ENCODE peak calls at places on chromosomes 12 and 14, in four cellular contexts. One of them, this sample, is unnamed.

GRCh38 chr12:51460519-51460918 is 35.9 kb downstream of the SLC4A8 start:
- DNase-seq in AG04449: no peak
- DNase-seq in HCT116: no peak
- DNase-seq in type B pancreatic cell: no peak
- DNase-seq in this sample: no peak

GRCh38 chr14:42909659-42910058 is 1303.0 kb downstream of the LRFN5 start:
- DNase-seq in AG04449: no peak
- DNase-seq in HCT116: no peak
- DNase-seq in type B pancreatic cell: no peak
- DNase-seq in this sample: no peak

GRCh38 chr12:60211244-60211643 is 615.4 kb downstream of the SLC16A7 start:
- DNase-seq in AG04449: no peak
- DNase-seq in HCT116: no peak
- DNase-seq in type B pancreatic cell: no peak
- DNase-seq in this sample: no peak

GRCh38 chr14:52363969-52364368 is 49.9 kb downstream of the PTGER2 start:
- DNase-seq in AG04449: no peak
- DNase-seq in HCT116: no peak
- DNase-seq in type B pancreatic cell: no peak
- DNase-seq in this sample: no peak

GRCh38 chr14:70721542-70721941 is 79.8 kb downstream of the TTC9 start:
- DNase-seq in AG04449: no peak
- DNase-seq in HCT116: no peak
- DNase-seq in type B pancreatic cell: no peak
- DNase-seq in this sample: no peak

GRCh38 chr14:68269136-68269535 is 449.6 kb downstream of the RAD51B start:
- DNase-seq in AG04449: no peak
- DNase-seq in HCT116: no peak
- DNase-seq in type B pancreatic cell: no peak
- DNase-seq in this sample: no peak

GRCh38 chr14:104375551-104376201 is 203.9 kb upstream of the C14orf180 start:
- DNase-seq in AG04449: no peak
- DNase-seq in HCT116: no peak
- DNase-seq in type B pancreatic cell: no peak
- DNase-seq in this sample: no peak

GRCh38 chr14:76917158-76917596 is 91.0 kb downstream of the LRRC74A start:
- DNase-seq in AG04449: no peak
- DNase-seq in HCT116: peak
- DNase-seq in type B pancreatic cell: no peak
- DNase-seq in this sample: no peak

GRCh38 chr12:28427046-28427445 is 236.8 kb downstream of the CCDC91 start:
- DNase-seq in AG04449: no peak
- DNase-seq in HCT116: no peak
- DNase-seq in type B pancreatic cell: no peak
- DNase-seq in this sample: no peak

GRCh38 chr14:74620497-74620921 is 8.5 kb upstream of the LTBP2 start:
- DNase-seq in AG04449: peak
- DNase-seq in HCT116: peak
- DNase-seq in type B pancreatic cell: no peak
- DNase-seq in this sample: no peak

GRCh38 chr14:33839193-33840076 is 111.4 kb downstream of the EGLN3 start:
- DNase-seq in AG04449: no peak
- DNase-seq in HCT116: peak
- DNase-seq in type B pancreatic cell: no peak
- DNase-seq in this sample: no peak

GRCh38 chr14:103897075-103897947 is 30.9 kb upstream of the TDRD9 start:
- DNase-seq in AG04449: no peak
- DNase-seq in HCT116: no peak
- DNase-seq in type B pancreatic cell: no peak
- DNase-seq in this sample: no peak

GRCh38 chr12:98745578-98746391 is 100.7 kb downstream of the APAF1 start:
- DNase-seq in AG04449: no peak
- DNase-seq in HCT116: no peak
- DNase-seq in type B pancreatic cell: no peak
- DNase-seq in this sample: no peak

GRCh38 chr14:74579447-74580274 is 32.4 kb downstream of the LTBP2 start:
- DNase-seq in AG04449: peak
- DNase-seq in HCT116: peak
- DNase-seq in type B pancreatic cell: no peak
- DNase-seq in this sample: no peak

GRCh38 chr14:32004300-32004699 is 72.8 kb upstream of the ARHGAP5 start:
- DNase-seq in AG04449: no peak
- DNase-seq in HCT116: peak
- DNase-seq in type B pancreatic cell: no peak
- DNase-seq in this sample: no peak

GRCh38 chr12:19616781-19617180 is 177.5 kb downstream of the AEBP2 start:
- DNase-seq in AG04449: no peak
- DNase-seq in HCT116: no peak
- DNase-seq in type B pancreatic cell: no peak
- DNase-seq in this sample: no peak

GRCh38 chr12:88381456-88381855 is 198.8 kb downstream of the KITLG start:
- DNase-seq in AG04449: no peak
- DNase-seq in HCT116: no peak
- DNase-seq in type B pancreatic cell: no peak
- DNase-seq in this sample: no peak

GRCh38 chr12:108495054-108495453 is 20.0 kb upstream of the FICD start:
- DNase-seq in AG04449: no peak
- DNase-seq in HCT116: peak
- DNase-seq in type B pancreatic cell: no peak
- DNase-seq in this sample: no peak

GRCh38 chr12:121144416-121144914 is 11.8 kb downstream of the P2RX7 start:
- DNase-seq in AG04449: no peak
- DNase-seq in HCT116: no peak
- DNase-seq in type B pancreatic cell: no peak
- DNase-seq in this sample: no peak

GRCh38 chr12:71321531-71321930 is 118.1 kb upstream of the LGR5 start:
- DNase-seq in AG04449: no peak
- DNase-seq in HCT116: no peak
- DNase-seq in type B pancreatic cell: no peak
- DNase-seq in this sample: no peak

GRCh38 chr14:38199076-38199475 is 8.6 kb upstream of the SSTR1 start:
- DNase-seq in AG04449: no peak
- DNase-seq in HCT116: no peak
- DNase-seq in type B pancreatic cell: no peak
- DNase-seq in this sample: no peak

GRCh38 chr12:121964813-121965643 is 46.6 kb downstream of the CFAP251 start:
- DNase-seq in AG04449: peak
- DNase-seq in HCT116: no peak
- DNase-seq in type B pancreatic cell: no peak
- DNase-seq in this sample: no peak

GRCh38 chr12:41466762-41467270 is 278.7 kb downstream of the PDZRN4 start:
- DNase-seq in AG04449: no peak
- DNase-seq in HCT116: no peak
- DNase-seq in type B pancreatic cell: no peak
- DNase-seq in this sample: no peak

GRCh38 chr12:116141110-116141832 is 136.2 kb downstream of the MED13L start:
- DNase-seq in AG04449: no peak
- DNase-seq in HCT116: no peak
- DNase-seq in type B pancreatic cell: no peak
- DNase-seq in this sample: no peak
- TF ChIP-seq CTCF in AG04449: no peak
- TF ChIP-seq CTCF in HCT116: peak
- TF ChIP-seq CTCF in type B pancreatic cell: no peak
- TF ChIP-seq CTCF in this sample: no peak

GRCh38 chr12:130838951-130839769 is at the start of gene STX2:
- DNase-seq in AG04449: no peak
- DNase-seq in HCT116: peak
- DNase-seq in type B pancreatic cell: peak
- DNase-seq in this sample: peak
- TF ChIP-seq CTCF in AG04449: peak
- TF ChIP-seq CTCF in HCT116: peak
- TF ChIP-seq CTCF in type B pancreatic cell: peak
- TF ChIP-seq CTCF in this sample: no peak

GRCh38 chr12:116276433-116277216 is 868 bp downstream of the MED13L start:
- DNase-seq in AG04449: no peak
- DNase-seq in HCT116: no peak
- DNase-seq in type B pancreatic cell: peak
- DNase-seq in this sample: peak
- TF ChIP-seq CTCF in AG04449: peak
- TF ChIP-seq CTCF in HCT116: no peak
- TF ChIP-seq CTCF in type B pancreatic cell: no peak
- TF ChIP-seq CTCF in this sample: no peak

GRCh38 chr14:36254020-36254614 is 66.3 kb downstream of the MBIP start:
- DNase-seq in AG04449: no peak
- DNase-seq in HCT116: no peak
- DNase-seq in type B pancreatic cell: no peak
- DNase-seq in this sample: no peak
- TF ChIP-seq CTCF in AG04449: no peak
- TF ChIP-seq CTCF in HCT116: no peak
- TF ChIP-seq CTCF in type B pancreatic cell: peak
- TF ChIP-seq CTCF in this sample: no peak

GRCh38 chr12:14810953-14811483 is 3.0 kb downstream of the SMCO3 start:
- DNase-seq in AG04449: no peak
- DNase-seq in HCT116: no peak
- DNase-seq in type B pancreatic cell: no peak
- DNase-seq in this sample: no peak
- TF ChIP-seq CTCF in AG04449: peak
- TF ChIP-seq CTCF in HCT116: peak
- TF ChIP-seq CTCF in type B pancreatic cell: peak
- TF ChIP-seq CTCF in this sample: no peak

DNA sequence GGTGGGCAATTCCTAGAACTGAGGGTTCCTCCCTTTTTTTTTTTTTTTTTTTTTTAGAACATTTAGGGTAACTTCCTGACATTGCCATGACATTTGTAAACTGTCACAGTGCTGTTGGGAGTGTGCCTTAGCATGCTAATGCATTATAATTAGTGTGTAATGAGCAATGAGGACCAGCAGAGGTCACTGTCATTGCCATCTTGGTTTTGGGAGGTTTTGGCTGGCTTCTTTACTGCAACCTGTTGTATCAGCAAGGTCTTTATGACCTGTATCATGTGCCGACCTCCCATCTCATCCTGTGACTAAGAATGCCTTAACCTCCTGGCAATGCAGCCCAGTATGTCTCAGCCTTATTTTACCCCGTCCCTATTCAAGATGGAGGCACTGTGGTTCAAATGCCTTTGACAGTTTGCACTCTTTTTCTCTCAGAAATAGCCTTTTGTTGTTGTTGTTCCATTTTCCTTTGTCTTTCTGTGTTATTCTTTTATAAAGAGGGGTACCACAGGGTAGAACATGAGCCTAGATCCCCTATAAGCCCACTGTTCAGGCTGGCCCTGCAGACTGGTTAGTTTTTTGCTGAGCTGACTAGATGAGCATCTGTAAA is 75.6 kb upstream of the DCD start:
- DNase-seq in AG04449: no peak
- DNase-seq in HCT116: peak
- DNase-seq in type B pancreatic cell: no peak
- DNase-seq in this sample: no peak
- TF ChIP-seq CTCF in AG04449: peak
- TF ChIP-seq CTCF in HCT116: peak
- TF ChIP-seq CTCF in type B pancreatic cell: peak
- TF ChIP-seq CTCF in this sample: no peak

GRCh38 chr14:80850197-80850814 is 91.2 kb downstream of the CEP128 start:
- DNase-seq in AG04449: no peak
- DNase-seq in HCT116: peak
- DNase-seq in type B pancreatic cell: no peak
- DNase-seq in this sample: no peak
- TF ChIP-seq CTCF in AG04449: peak
- TF ChIP-seq CTCF in HCT116: peak
- TF ChIP-seq CTCF in type B pancreatic cell: peak
- TF ChIP-seq CTCF in this sample: peak

GRCh38 chr12:53219956-53220856 is 11.8 kb downstream of the RARG start:
- DNase-seq in AG04449: no peak
- DNase-seq in HCT116: peak
- DNase-seq in type B pancreatic cell: no peak
- DNase-seq in this sample: no peak

GRCh38 chr12:53222170-53223005 is 9.6 kb downstream of the RARG start:
- DNase-seq in AG04449: no peak
- DNase-seq in HCT116: no peak
- DNase-seq in type B pancreatic cell: no peak
- DNase-seq in this sample: peak

GRCh38 chr12:53223006-53223305 is 9.1 kb downstream of the RARG start:
- DNase-seq in AG04449: no peak
- DNase-seq in HCT116: no peak
- DNase-seq in type B pancreatic cell: no peak
- DNase-seq in this sample: peak

GRCh38 chr12:53220857-53221202 is 11.2 kb downstream of the RARG start:
- DNase-seq in AG04449: peak
- DNase-seq in HCT116: peak
- DNase-seq in type B pancreatic cell: peak
- DNase-seq in this sample: peak

DNA sequence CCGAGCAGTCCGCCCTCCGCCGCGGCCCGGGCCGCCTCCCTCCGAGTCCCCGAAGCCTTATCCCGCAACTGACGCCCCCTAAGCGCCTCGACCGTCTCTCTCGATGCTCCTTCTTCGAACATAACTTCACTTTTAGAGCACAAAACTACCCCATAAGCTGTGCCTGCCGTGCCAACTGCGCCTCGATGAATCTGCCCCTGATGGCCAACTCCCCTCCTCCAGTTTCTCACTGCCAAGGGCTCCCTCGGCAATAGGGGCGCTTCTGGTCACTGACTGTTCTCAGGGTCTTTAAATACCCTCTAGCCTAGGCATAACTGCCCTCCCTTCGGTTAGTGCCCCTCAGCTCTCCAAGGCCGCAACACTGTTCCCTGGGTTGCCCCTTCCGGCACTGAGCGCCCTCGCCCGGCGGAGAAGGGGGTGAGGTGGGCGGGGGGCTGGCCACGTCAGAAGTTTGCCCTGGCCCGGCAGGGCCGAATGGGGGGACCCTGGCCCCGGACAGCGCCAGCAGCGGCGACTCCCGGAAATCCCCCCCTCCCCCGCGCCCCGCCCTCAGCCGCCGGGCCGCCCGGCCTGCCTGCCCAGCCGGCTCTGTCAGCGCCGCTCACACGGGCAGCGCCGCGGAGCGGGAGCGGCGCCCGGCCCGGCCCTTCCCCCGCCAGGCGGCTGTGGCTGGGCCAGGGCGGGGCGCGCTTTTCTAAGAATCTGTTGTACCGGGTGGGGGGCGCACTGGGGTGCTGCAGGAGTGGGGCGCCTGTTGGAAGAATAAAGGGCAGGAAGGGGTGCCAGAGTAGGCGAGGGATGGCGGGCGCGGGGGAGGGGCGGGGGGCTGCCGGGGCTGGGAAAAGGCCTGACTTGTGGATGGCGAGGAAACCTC is 10.6 kb downstream of the RARG start:
- DNase-seq in AG04449: no peak
- DNase-seq in HCT116: no peak
- DNase-seq in type B pancreatic cell: peak
- DNase-seq in this sample: peak
- TF ChIP-seq CTCF in AG04449: peak
- TF ChIP-seq CTCF in HCT116: no peak
- TF ChIP-seq CTCF in type B pancreatic cell: peak
- TF ChIP-seq CTCF in this sample: no peak

This sample was measured in coronary artery.